ENCODE peak calls at places on chromosomes 5 and 9, in five cellular contexts. One of them, this sample, is unnamed.

GRCh38 chr9:4381744-4382143 is 81.9 kb upstream of the GLIS3 start:
- DNase-seq in C1 segment of cervical spinal cord: no peak
- DNase-seq in sigmoid colon: no peak
- DNase-seq in GM23338: no peak
- DNase-seq in HAP-1: no peak
- DNase-seq in this sample: no peak

GRCh38 chr9:115341401-115341800 is 223.4 kb upstream of the TNC start:
- DNase-seq in C1 segment of cervical spinal cord: no peak
- DNase-seq in HAP-1: no peak
- DNase-seq in sigmoid colon: peak; percentile 66
- DNase-seq in GM23338: no peak
- DNase-seq in this sample: no peak

GRCh38 chr9:135732569-135733257 is 30.7 kb downstream of the KCNT1 start:
- DNase-seq in sigmoid colon: no peak
- DNase-seq in C1 segment of cervical spinal cord: no peak
- DNase-seq in HAP-1: no peak
- DNase-seq in GM23338: no peak
- DNase-seq in this sample: no peak

GRCh38 chr5:93909356-93909755 is 168.0 kb upstream of the POU5F2 start:
- DNase-seq in HAP-1: no peak
- DNase-seq in sigmoid colon: no peak
- DNase-seq in C1 segment of cervical spinal cord: no peak
- DNase-seq in GM23338: peak; percentile 33
- DNase-seq in this sample: no peak

GRCh38 chr5:39905356-39905755 is 480.6 kb upstream of the DAB2 start:
- DNase-seq in GM23338: no peak
- DNase-seq in sigmoid colon: no peak
- DNase-seq in C1 segment of cervical spinal cord: no peak
- DNase-seq in HAP-1: no peak
- DNase-seq in this sample: no peak

GRCh38 chr9:128494108-128494742 is 10.3 kb upstream of the GLE1 start:
- DNase-seq in GM23338: no peak
- DNase-seq in sigmoid colon: peak; percentile 74
- DNase-seq in C1 segment of cervical spinal cord: peak; percentile 20
- DNase-seq in HAP-1: no peak
- DNase-seq in this sample: no peak

GRCh38 chr9:89042984-89043383 is 51.7 kb downstream of the S1PR3 start:
- DNase-seq in HAP-1: no peak
- DNase-seq in C1 segment of cervical spinal cord: no peak
- DNase-seq in GM23338: no peak
- DNase-seq in sigmoid colon: no peak
- DNase-seq in this sample: no peak

GRCh38 chr9:91677822-91678221 is 254.2 kb upstream of the NFIL3 start:
- DNase-seq in GM23338: no peak
- DNase-seq in HAP-1: peak; percentile 82
- DNase-seq in sigmoid colon: no peak
- DNase-seq in C1 segment of cervical spinal cord: no peak
- DNase-seq in this sample: no peak

GRCh38 chr9:129720181-129720864 is 32.5 kb downstream of the PTGES start:
- DNase-seq in HAP-1: no peak
- DNase-seq in C1 segment of cervical spinal cord: no peak
- DNase-seq in sigmoid colon: no peak
- DNase-seq in GM23338: peak; percentile 91
- DNase-seq in this sample: no peak

GRCh38 chr5:126967808-126968466 is 62.4 kb downstream of the MARCHF3 start:
- DNase-seq in HAP-1: no peak
- DNase-seq in sigmoid colon: no peak
- DNase-seq in GM23338: no peak
- DNase-seq in C1 segment of cervical spinal cord: no peak
- DNase-seq in this sample: no peak

GRCh38 chr5:31962928-31963327 is 211.2 kb downstream of the GOLPH3 start:
- DNase-seq in HAP-1: no peak
- DNase-seq in sigmoid colon: no peak
- DNase-seq in C1 segment of cervical spinal cord: no peak
- DNase-seq in GM23338: no peak
- DNase-seq in this sample: no peak

GRCh38 chr5:4480528-4481404 is 659.4 kb upstream of the ADAMTS16 start:
- DNase-seq in sigmoid colon: no peak
- DNase-seq in C1 segment of cervical spinal cord: no peak
- DNase-seq in GM23338: no peak
- DNase-seq in HAP-1: no peak
- DNase-seq in this sample: no peak

GRCh38 chr5:65076251-65076869 is 307.6 kb downstream of the CWC27 start:
- DNase-seq in HAP-1: peak; percentile 75
- DNase-seq in C1 segment of cervical spinal cord: no peak
- DNase-seq in GM23338: peak; percentile 90
- DNase-seq in sigmoid colon: no peak
- DNase-seq in this sample: no peak

GRCh38 chr9:133527444-133527920 is 2.7 kb upstream of the MYMK start:
- DNase-seq in HAP-1: no peak
- DNase-seq in sigmoid colon: peak; percentile 84
- DNase-seq in GM23338: peak; percentile 35
- DNase-seq in C1 segment of cervical spinal cord: peak; percentile 41
- DNase-seq in this sample: no peak

GRCh38 chr5:143542798-143543144 is 139.3 kb upstream of the NR3C1 start:
- DNase-seq in C1 segment of cervical spinal cord: no peak
- DNase-seq in sigmoid colon: no peak
- DNase-seq in HAP-1: no peak
- DNase-seq in GM23338: no peak
- DNase-seq in this sample: no peak

GRCh38 chr9:130936285-130937117 is 2.5 kb downstream of the FIBCD1 start:
- DNase-seq in sigmoid colon: no peak
- DNase-seq in GM23338: peak; percentile 81
- DNase-seq in HAP-1: no peak
- DNase-seq in C1 segment of cervical spinal cord: peak; percentile 12
- DNase-seq in this sample: peak; percentile 76

GRCh38 chr5:110179291-110179690 is 489.6 kb downstream of the MAN2A1 start:
- DNase-seq in sigmoid colon: no peak
- DNase-seq in HAP-1: no peak
- DNase-seq in GM23338: peak; percentile 34
- DNase-seq in C1 segment of cervical spinal cord: no peak
- DNase-seq in this sample: peak; percentile 0

GRCh38 chr9:110936719-110937452 is 101.4 kb downstream of the LPAR1 start:
- DNase-seq in sigmoid colon: no peak
- DNase-seq in C1 segment of cervical spinal cord: no peak
- DNase-seq in HAP-1: no peak
- DNase-seq in GM23338: no peak
- DNase-seq in this sample: no peak

GRCh38 chr9:133728856-133729645 is 9.1 kb downstream of the SARDH start:
- DNase-seq in C1 segment of cervical spinal cord: no peak
- DNase-seq in sigmoid colon: peak; percentile 46
- DNase-seq in GM23338: no peak
- DNase-seq in HAP-1: no peak
- DNase-seq in this sample: no peak

GRCh38 chr9:30995951-30996738 is 1388.3 kb upstream of the ACO1 start:
- DNase-seq in sigmoid colon: no peak
- DNase-seq in HAP-1: no peak
- DNase-seq in C1 segment of cervical spinal cord: no peak
- DNase-seq in GM23338: no peak
- DNase-seq in this sample: no peak

GRCh38 chr5:74629326-74629725 is 11.2 kb downstream of the ENC1 start:
- DNase-seq in sigmoid colon: no peak
- DNase-seq in C1 segment of cervical spinal cord: no peak
- DNase-seq in GM23338: no peak
- DNase-seq in HAP-1: no peak
- DNase-seq in this sample: no peak

GRCh38 chr5:179250561-179251225 is 94.6 kb downstream of the ADAMTS2 start:
- DNase-seq in GM23338: no peak
- DNase-seq in C1 segment of cervical spinal cord: no peak
- DNase-seq in HAP-1: no peak
- DNase-seq in sigmoid colon: peak; percentile 51
- DNase-seq in this sample: no peak

GRCh38 chr9:132372177-132373095 is 17.6 kb upstream of the SETX start:
- DNase-seq in HAP-1: no peak
- DNase-seq in sigmoid colon: peak; percentile 78
- DNase-seq in C1 segment of cervical spinal cord: no peak
- DNase-seq in GM23338: no peak
- DNase-seq in this sample: no peak

GRCh38 chr5:158084292-158084691 is 225.3 kb upstream of the CLINT1 start:
- DNase-seq in GM23338: no peak
- DNase-seq in HAP-1: no peak
- DNase-seq in sigmoid colon: no peak
- DNase-seq in C1 segment of cervical spinal cord: no peak
- DNase-seq in this sample: no peak

GRCh38 chr5:110896901-110897300 is 158.1 kb downstream of the SLC25A46 start:
- DNase-seq in HAP-1: no peak
- DNase-seq in GM23338: no peak
- DNase-seq in sigmoid colon: no peak
- DNase-seq in C1 segment of cervical spinal cord: no peak
- DNase-seq in this sample: no peak

GRCh38 chr5:159458217-159458711 is 128.0 kb upstream of the IL12B start:
- DNase-seq in GM23338: no peak
- DNase-seq in sigmoid colon: no peak
- DNase-seq in C1 segment of cervical spinal cord: no peak
- DNase-seq in HAP-1: no peak
- DNase-seq in this sample: no peak

GRCh38 chr5:56489272-56489671 is 256.1 kb upstream of the ANKRD55 start:
- DNase-seq in GM23338: no peak
- DNase-seq in HAP-1: no peak
- DNase-seq in sigmoid colon: no peak
- DNase-seq in C1 segment of cervical spinal cord: no peak
- DNase-seq in this sample: no peak

GRCh38 chr9:19114680-19115270 is 12.1 kb upstream of the HAUS6 start:
- DNase-seq in C1 segment of cervical spinal cord: no peak
- DNase-seq in GM23338: no peak
- DNase-seq in HAP-1: no peak
- DNase-seq in sigmoid colon: no peak
- DNase-seq in this sample: no peak

GRCh38 chr5:13251623-13252367 is 692.7 kb downstream of the DNAH5 start:
- DNase-seq in GM23338: peak; percentile 36
- DNase-seq in C1 segment of cervical spinal cord: no peak
- DNase-seq in HAP-1: no peak
- DNase-seq in sigmoid colon: no peak
- DNase-seq in this sample: no peak

GRCh38 chr5:159902444-159903121 is 13.7 kb upstream of the ADRA1B start:
- DNase-seq in sigmoid colon: no peak
- DNase-seq in HAP-1: no peak
- DNase-seq in GM23338: no peak
- DNase-seq in C1 segment of cervical spinal cord: no peak
- DNase-seq in this sample: no peak

GRCh38 chr5:169831331-169831730 is 149.0 kb downstream of the INSYN2B start:
- DNase-seq in sigmoid colon: no peak
- DNase-seq in C1 segment of cervical spinal cord: no peak
- DNase-seq in HAP-1: no peak
- DNase-seq in GM23338: no peak
- DNase-seq in this sample: no peak

GRCh38 chr5:57862471-57863282 is 380.1 kb upstream of the ACTBL2 start:
- DNase-seq in GM23338: no peak
- DNase-seq in sigmoid colon: no peak
- DNase-seq in HAP-1: no peak
- DNase-seq in C1 segment of cervical spinal cord: no peak
- DNase-seq in this sample: no peak

GRCh38 chr5:55994502-55994997 is at the start of gene IL6ST:
- DNase-seq in sigmoid colon: no peak
- DNase-seq in HAP-1: peak; percentile 36
- DNase-seq in C1 segment of cervical spinal cord: no peak
- DNase-seq in GM23338: peak; percentile 89
- DNase-seq in this sample: peak; percentile 27

GRCh38 chr5:119452373-119453044 is at the start of gene HSD17B4:
- DNase-seq in GM23338: peak; percentile 97
- DNase-seq in C1 segment of cervical spinal cord: peak; percentile 88
- DNase-seq in HAP-1: peak; percentile 83
- DNase-seq in sigmoid colon: peak; percentile 95
- DNase-seq in this sample: peak; percentile 79

GRCh38 chr5:72454996-72455395 is 52.2 kb downstream of the ZNF366 start:
- DNase-seq in HAP-1: no peak
- DNase-seq in sigmoid colon: no peak
- DNase-seq in GM23338: no peak
- DNase-seq in C1 segment of cervical spinal cord: no peak
- DNase-seq in this sample: no peak